ENCODE peak calls at places on chromosomes 1 and 21, in seven cellular contexts. One of them, this sample, is unnamed.
A peak's percentile ranks its signal among the peaks of the same experiment; 100 is the strongest.

GRCh38 chr1:209576798-209577197 is 6.7 kb upstream of the CAMK1G start:
- DNase-seq in fibroblast of pulmonary artery: peak; percentile 75
- DNase-seq in cardiac fibroblast: peak; percentile 71
- DNase-seq in progenitor cell of endocrine pancreas: peak; percentile 82
- DNase-seq in cardiac muscle cell: peak; percentile 73
- DNase-seq in activated naive CD8-positive, alpha-beta T cell treated with anti-CD3 and anti-CD28 coated beads, Interleukin-2, amount 50 U/mL, for 24 hours: peak; percentile 78
- DNase-seq in H54: peak; percentile 86
- DNase-seq in this sample: peak; percentile 96

GRCh38 chr1:47031059-47031458 is 7.6 kb downstream of the CYP4X1 start:
- DNase-seq in fibroblast of pulmonary artery: peak; percentile 83
- DNase-seq in cardiac fibroblast: peak; percentile 93
- DNase-seq in progenitor cell of endocrine pancreas: no peak
- DNase-seq in cardiac muscle cell: peak; percentile 95
- DNase-seq in activated naive CD8-positive, alpha-beta T cell treated with anti-CD3 and anti-CD28 coated beads, Interleukin-2, amount 50 U/mL, for 24 hours: no peak
- DNase-seq in H54: peak; percentile 30
- DNase-seq in this sample: no peak

GRCh38 chr1:3333903-3334302 is 120.6 kb upstream of the ARHGEF16 start:
- DNase-seq in fibroblast of pulmonary artery: no peak
- DNase-seq in cardiac fibroblast: no peak
- DNase-seq in progenitor cell of endocrine pancreas: no peak
- DNase-seq in cardiac muscle cell: no peak
- DNase-seq in activated naive CD8-positive, alpha-beta T cell treated with anti-CD3 and anti-CD28 coated beads, Interleukin-2, amount 50 U/mL, for 24 hours: no peak
- DNase-seq in H54: no peak
- DNase-seq in this sample: no peak

GRCh38 chr1:85297855-85298629 is 21.6 kb upstream of the BCL10 start:
- DNase-seq in fibroblast of pulmonary artery: peak; percentile 98
- DNase-seq in cardiac fibroblast: peak; percentile 98
- DNase-seq in progenitor cell of endocrine pancreas: no peak
- DNase-seq in cardiac muscle cell: peak; percentile 96
- DNase-seq in activated naive CD8-positive, alpha-beta T cell treated with anti-CD3 and anti-CD28 coated beads, Interleukin-2, amount 50 U/mL, for 24 hours: peak; percentile 71
- DNase-seq in H54: peak; percentile 56
- DNase-seq in this sample: no peak

GRCh38 chr1:9207086-9207485 is 27.5 kb upstream of the H6PD start:
- DNase-seq in fibroblast of pulmonary artery: no peak
- DNase-seq in cardiac fibroblast: no peak
- DNase-seq in progenitor cell of endocrine pancreas: no peak
- DNase-seq in cardiac muscle cell: peak; percentile 44
- DNase-seq in activated naive CD8-positive, alpha-beta T cell treated with anti-CD3 and anti-CD28 coated beads, Interleukin-2, amount 50 U/mL, for 24 hours: no peak
- DNase-seq in H54: no peak
- DNase-seq in this sample: no peak

GRCh38 chr1:18795002-18795689 is 64.3 kb downstream of the TAS1R2 start:
- DNase-seq in fibroblast of pulmonary artery: no peak
- DNase-seq in cardiac fibroblast: no peak
- DNase-seq in progenitor cell of endocrine pancreas: no peak
- DNase-seq in cardiac muscle cell: no peak
- DNase-seq in activated naive CD8-positive, alpha-beta T cell treated with anti-CD3 and anti-CD28 coated beads, Interleukin-2, amount 50 U/mL, for 24 hours: no peak
- DNase-seq in H54: no peak
- DNase-seq in this sample: peak; percentile 56

GRCh38 chr1:212529211-212529731 is 79.3 kb upstream of the ATF3 start:
- DNase-seq in fibroblast of pulmonary artery: no peak
- DNase-seq in cardiac fibroblast: no peak
- DNase-seq in progenitor cell of endocrine pancreas: no peak
- DNase-seq in cardiac muscle cell: no peak
- DNase-seq in activated naive CD8-positive, alpha-beta T cell treated with anti-CD3 and anti-CD28 coated beads, Interleukin-2, amount 50 U/mL, for 24 hours: no peak
- DNase-seq in H54: peak; percentile 23
- DNase-seq in this sample: no peak

GRCh38 chr1:3372317-3372716 is 82.1 kb upstream of the ARHGEF16 start:
- DNase-seq in fibroblast of pulmonary artery: no peak
- DNase-seq in cardiac fibroblast: no peak
- DNase-seq in progenitor cell of endocrine pancreas: no peak
- DNase-seq in cardiac muscle cell: no peak
- DNase-seq in activated naive CD8-positive, alpha-beta T cell treated with anti-CD3 and anti-CD28 coated beads, Interleukin-2, amount 50 U/mL, for 24 hours: peak; percentile 54
- DNase-seq in H54: no peak
- DNase-seq in this sample: no peak

GRCh38 chr1:60963167-60963909 is 119.0 kb upstream of the NFIA start:
- DNase-seq in fibroblast of pulmonary artery: no peak
- DNase-seq in cardiac fibroblast: no peak
- DNase-seq in progenitor cell of endocrine pancreas: no peak
- DNase-seq in cardiac muscle cell: no peak
- DNase-seq in activated naive CD8-positive, alpha-beta T cell treated with anti-CD3 and anti-CD28 coated beads, Interleukin-2, amount 50 U/mL, for 24 hours: no peak
- DNase-seq in H54: no peak
- DNase-seq in this sample: no peak

GRCh38 chr1:183310753-183311465 is 107.3 kb downstream of the NMNAT2 start:
- DNase-seq in fibroblast of pulmonary artery: no peak
- DNase-seq in cardiac fibroblast: peak; percentile 28
- DNase-seq in progenitor cell of endocrine pancreas: no peak
- DNase-seq in cardiac muscle cell: no peak
- DNase-seq in activated naive CD8-positive, alpha-beta T cell treated with anti-CD3 and anti-CD28 coated beads, Interleukin-2, amount 50 U/mL, for 24 hours: peak; percentile 52
- DNase-seq in H54: no peak
- DNase-seq in this sample: no peak

GRCh38 chr1:29688477-29689365 is 452.4 kb downstream of the PTPRU start:
- DNase-seq in fibroblast of pulmonary artery: peak; percentile 70
- DNase-seq in cardiac fibroblast: peak; percentile 59
- DNase-seq in progenitor cell of endocrine pancreas: no peak
- DNase-seq in cardiac muscle cell: peak; percentile 72
- DNase-seq in activated naive CD8-positive, alpha-beta T cell treated with anti-CD3 and anti-CD28 coated beads, Interleukin-2, amount 50 U/mL, for 24 hours: no peak
- DNase-seq in H54: peak; percentile 39
- DNase-seq in this sample: peak; percentile 41

GRCh38 chr1:154599658-154600057 is 8.3 kb downstream of the ADAR start:
- DNase-seq in fibroblast of pulmonary artery: peak; percentile 20
- DNase-seq in cardiac fibroblast: no peak
- DNase-seq in progenitor cell of endocrine pancreas: no peak
- DNase-seq in cardiac muscle cell: peak; percentile 33
- DNase-seq in activated naive CD8-positive, alpha-beta T cell treated with anti-CD3 and anti-CD28 coated beads, Interleukin-2, amount 50 U/mL, for 24 hours: no peak
- DNase-seq in H54: no peak
- DNase-seq in this sample: no peak

GRCh38 chr1:169102567-169102966 is 3.9 kb upstream of the ATP1B1 start:
- DNase-seq in fibroblast of pulmonary artery: peak; percentile 80
- DNase-seq in cardiac fibroblast: peak; percentile 80
- DNase-seq in progenitor cell of endocrine pancreas: no peak
- DNase-seq in cardiac muscle cell: peak; percentile 81
- DNase-seq in activated naive CD8-positive, alpha-beta T cell treated with anti-CD3 and anti-CD28 coated beads, Interleukin-2, amount 50 U/mL, for 24 hours: no peak
- DNase-seq in H54: peak; percentile 73
- DNase-seq in this sample: no peak

GRCh38 chr21:34072145-34073031 is 990 bp upstream of the MRPS6 start:
- DNase-seq in fibroblast of pulmonary artery: no peak
- DNase-seq in cardiac fibroblast: no peak
- DNase-seq in progenitor cell of endocrine pancreas: no peak
- DNase-seq in cardiac muscle cell: no peak
- DNase-seq in activated naive CD8-positive, alpha-beta T cell treated with anti-CD3 and anti-CD28 coated beads, Interleukin-2, amount 50 U/mL, for 24 hours: peak; percentile 24
- DNase-seq in H54: no peak
- DNase-seq in this sample: no peak

GRCh38 chr1:226722901-226723639 is 16.0 kb downstream of the ITPKB start:
- DNase-seq in fibroblast of pulmonary artery: no peak
- DNase-seq in cardiac fibroblast: no peak
- DNase-seq in progenitor cell of endocrine pancreas: no peak
- DNase-seq in cardiac muscle cell: no peak
- DNase-seq in activated naive CD8-positive, alpha-beta T cell treated with anti-CD3 and anti-CD28 coated beads, Interleukin-2, amount 50 U/mL, for 24 hours: no peak
- DNase-seq in H54: no peak
- DNase-seq in this sample: peak; percentile 42

GRCh38 chr1:244005455-244005854 is 45.6 kb upstream of the ZBTB18 start:
- DNase-seq in fibroblast of pulmonary artery: no peak
- DNase-seq in cardiac fibroblast: no peak
- DNase-seq in progenitor cell of endocrine pancreas: no peak
- DNase-seq in cardiac muscle cell: no peak
- DNase-seq in activated naive CD8-positive, alpha-beta T cell treated with anti-CD3 and anti-CD28 coated beads, Interleukin-2, amount 50 U/mL, for 24 hours: no peak
- DNase-seq in H54: no peak
- DNase-seq in this sample: no peak

GRCh38 chr1:179953974-179954493 is 576 bp upstream of the CEP350 start:
- DNase-seq in fibroblast of pulmonary artery: peak; percentile 65
- DNase-seq in cardiac fibroblast: no peak
- DNase-seq in progenitor cell of endocrine pancreas: no peak
- DNase-seq in cardiac muscle cell: peak; percentile 72
- DNase-seq in activated naive CD8-positive, alpha-beta T cell treated with anti-CD3 and anti-CD28 coated beads, Interleukin-2, amount 50 U/mL, for 24 hours: peak; percentile 49
- DNase-seq in H54: no peak
- DNase-seq in this sample: no peak

GRCh38 chr1:22508329-22508728 is 55.0 kb upstream of the EPHA8 start:
- DNase-seq in fibroblast of pulmonary artery: no peak
- DNase-seq in cardiac fibroblast: no peak
- DNase-seq in progenitor cell of endocrine pancreas: no peak
- DNase-seq in cardiac muscle cell: no peak
- DNase-seq in activated naive CD8-positive, alpha-beta T cell treated with anti-CD3 and anti-CD28 coated beads, Interleukin-2, amount 50 U/mL, for 24 hours: no peak
- DNase-seq in H54: no peak
- DNase-seq in this sample: no peak

GRCh38 chr1:92623187-92623778 is 136.6 kb upstream of the GFI1 start:
- DNase-seq in fibroblast of pulmonary artery: peak; percentile 43
- DNase-seq in cardiac fibroblast: peak; percentile 36
- DNase-seq in progenitor cell of endocrine pancreas: no peak
- DNase-seq in cardiac muscle cell: peak; percentile 38
- DNase-seq in activated naive CD8-positive, alpha-beta T cell treated with anti-CD3 and anti-CD28 coated beads, Interleukin-2, amount 50 U/mL, for 24 hours: no peak
- DNase-seq in H54: no peak
- DNase-seq in this sample: no peak

GRCh38 chr1:32816676-32817158 is 441 bp downstream of the YARS1 start:
- DNase-seq in fibroblast of pulmonary artery: peak; percentile 49
- DNase-seq in cardiac fibroblast: peak; percentile 42
- DNase-seq in progenitor cell of endocrine pancreas: no peak
- DNase-seq in cardiac muscle cell: peak; percentile 55
- DNase-seq in activated naive CD8-positive, alpha-beta T cell treated with anti-CD3 and anti-CD28 coated beads, Interleukin-2, amount 50 U/mL, for 24 hours: no peak
- DNase-seq in H54: no peak
- DNase-seq in this sample: no peak

GRCh38 chr1:229625893-229626831 is at the start of the genes TAF5L and URB2:
- DNase-seq in fibroblast of pulmonary artery: peak; percentile 89
- DNase-seq in cardiac fibroblast: peak; percentile 91
- DNase-seq in progenitor cell of endocrine pancreas: peak; percentile 84
- DNase-seq in cardiac muscle cell: peak; percentile 93
- DNase-seq in activated naive CD8-positive, alpha-beta T cell treated with anti-CD3 and anti-CD28 coated beads, Interleukin-2, amount 50 U/mL, for 24 hours: peak; percentile 86
- DNase-seq in H54: peak; percentile 92
- DNase-seq in this sample: peak; percentile 95

GRCh38 chr1:217614319-217614718 is 16.6 kb downstream of the GPATCH2 start:
- DNase-seq in fibroblast of pulmonary artery: no peak
- DNase-seq in cardiac fibroblast: peak; percentile 20
- DNase-seq in progenitor cell of endocrine pancreas: no peak
- DNase-seq in cardiac muscle cell: peak; percentile 16
- DNase-seq in activated naive CD8-positive, alpha-beta T cell treated with anti-CD3 and anti-CD28 coated beads, Interleukin-2, amount 50 U/mL, for 24 hours: no peak
- DNase-seq in H54: no peak
- DNase-seq in this sample: no peak

GRCh38 chr21:40118527-40118926 is 251.3 kb downstream of the PCP4 start:
- DNase-seq in fibroblast of pulmonary artery: no peak
- DNase-seq in cardiac fibroblast: no peak
- DNase-seq in progenitor cell of endocrine pancreas: no peak
- DNase-seq in cardiac muscle cell: no peak
- DNase-seq in activated naive CD8-positive, alpha-beta T cell treated with anti-CD3 and anti-CD28 coated beads, Interleukin-2, amount 50 U/mL, for 24 hours: no peak
- DNase-seq in H54: no peak
- DNase-seq in this sample: no peak

GRCh38 chr1:171438441-171438840 is 46.9 kb upstream of the PRRC2C start:
- DNase-seq in fibroblast of pulmonary artery: peak; percentile 97
- DNase-seq in cardiac fibroblast: peak; percentile 97
- DNase-seq in progenitor cell of endocrine pancreas: no peak
- DNase-seq in cardiac muscle cell: peak; percentile 97
- DNase-seq in activated naive CD8-positive, alpha-beta T cell treated with anti-CD3 and anti-CD28 coated beads, Interleukin-2, amount 50 U/mL, for 24 hours: no peak
- DNase-seq in H54: peak; percentile 40
- DNase-seq in this sample: no peak